ENCODE peak calls at places on chromosomes 3 and 15, in six cellular contexts. E is AG04450; D is fibroblast of mammary gland; Z is activated B cell treated with CpG ODN at 0.5 μM for 24 hours; P is heart right ventricle; H is CD8-positive, alpha-beta T cell. M is an unnamed sample.
A peak's percentile ranks its signal among the peaks of the same experiment; 100 is the strongest.

GRCh38 chr3:63654246-63654645 is 1.8 kb downstream of the SNTN start:
- DNase-seq in H (no peak), D (peak; percentile 23), E (no peak), Z (no peak), P (no peak), M (no peak)

GRCh38 chr15:100426893-100427292 is 85.1 kb upstream of the ADAMTS17 start:
- DNase-seq in D (no peak), E (no peak), H (no peak), P (no peak), Z (no peak), M (no peak)

GRCh38 chr3:41881233-41881821 is 80.6 kb downstream of the ULK4 start:
- DNase-seq in H (no peak), Z (no peak), D (peak; percentile 51), P (no peak), E (no peak), M (no peak)

GRCh38 chr3:186452517-186452916 is 90.5 kb upstream of the DGKG start:
- DNase-seq in D (peak; percentile 91), H (no peak), P (no peak), Z (no peak), E (peak; percentile 24), M (no peak)

GRCh38 chr3:52453496-52454234 is at the start of gene TNNC1:
- DNase-seq in D (no peak), H (no peak), Z (no peak), E (no peak), P (peak; percentile 72), M (no peak)

GRCh38 chr3:52358362-52358940 is 42.3 kb downstream of the DNAH1 start:
- DNase-seq in E (no peak), P (no peak), D (no peak), Z (no peak), H (no peak), M (no peak)

GRCh38 chr15:33099213-33099612 is 95.3 kb downstream of the FMN1 start:
- DNase-seq in E (no peak), H (no peak), D (no peak), P (no peak), Z (no peak), M (no peak)

GRCh38 chr3:121467085-121467484 is 78.7 kb downstream of the POLQ start:
- DNase-seq in H (no peak), E (no peak), P (no peak), Z (no peak), D (no peak), M (no peak)

GRCh38 chr3:183212096-183212495 is 41.0 kb upstream of the B3GNT5 start:
- DNase-seq in E (no peak), Z (no peak), H (no peak), P (no peak), D (no peak), M (no peak)

GRCh38 chr3:98185180-98185579 is 18.7 kb downstream of the OR5H15 start:
- DNase-seq in Z (no peak), H (no peak), P (no peak), D (no peak), E (no peak), M (no peak)

GRCh38 chr3:45139372-45139894 is 6.7 kb downstream of the CDCP1 start:
- DNase-seq in P (no peak), H (no peak), D (peak; percentile 77), Z (no peak), E (no peak), M (no peak)

GRCh38 chr15:90343391-90343790 is 8.7 kb upstream of the ZNF774 start:
- DNase-seq in P (no peak), E (no peak), D (peak; percentile 71), Z (no peak), H (no peak), M (no peak)

GRCh38 chr3:171824824-171825221 is 14.5 kb upstream of the PLD1 start:
- DNase-seq in E (no peak), P (no peak), Z (no peak), D (peak; percentile 90), H (no peak), M (no peak)

GRCh38 chr15:63065262-63066234 is 23.0 kb downstream of the TPM1 start:
- DNase-seq in P (no peak), D (no peak), H (no peak), Z (no peak), E (no peak), M (no peak)

GRCh38 chr15:49645937-49646336 is 25.1 kb downstream of the DTWD1 start:
- DNase-seq in E (no peak), D (peak; percentile 82), P (no peak), Z (no peak), H (no peak), M (no peak)

GRCh38 chr3:71582612-71583568 is 638 bp downstream of the FOXP1 start:
- DNase-seq in P (peak; percentile 82), D (no peak), H (peak; percentile 38), Z (peak; percentile 66), E (no peak), M (peak; percentile 46)

GRCh38 chr3:71580636-71581215 is 2.8 kb downstream of the FOXP1 start:
- DNase-seq in H (no peak), E (no peak), Z (no peak), D (no peak), P (no peak), M (no peak)

GRCh38 chr3:71579934-71580318 is 3.6 kb downstream of the FOXP1 start:
- DNase-seq in P (no peak), H (no peak), E (no peak), Z (no peak), D (no peak), M (no peak)

GRCh38 chr3:71581981-71582611 is 1.4 kb downstream of the FOXP1 start:
- DNase-seq in H (no peak), E (no peak), Z (peak; percentile 72), D (no peak), P (peak; percentile 64), M (peak; percentile 35)

GRCh38 chr3:71581451-71581980 is 2.0 kb downstream of the FOXP1 start:
- DNase-seq in P (peak; percentile 40), Z (peak; percentile 56), E (no peak), H (no peak), D (no peak), M (peak; percentile 35)
- TF ChIP-seq CTCF in P (peak; percentile 11), Z (no peak), E (no peak), H (no peak), D (no peak), M (no peak)

GRCh38 chr3:71684046-71684730 is 41.0 kb downstream of the EIF4E3 start:
- DNase-seq in P (no peak), E (no peak), Z (no peak), D (no peak), H (no peak), M (no peak)

GRCh38 chr3:71685686-71686085 is 39.5 kb downstream of the EIF4E3 start:
- DNase-seq in D (no peak), P (no peak), E (no peak), H (no peak), Z (no peak), M (no peak)

GRCh38 chr3:71688121-71688520 is 37.1 kb downstream of the EIF4E3 start:
- DNase-seq in D (no peak), P (no peak), E (no peak), Z (no peak), H (no peak), M (no peak)

GRCh38 chr3:71681224-71681668 is 44.0 kb downstream of the EIF4E3 start:
- DNase-seq in H (no peak), Z (no peak), P (peak; percentile 40), E (peak; percentile 47), D (peak; percentile 86), M (peak; percentile 32)

DNA sequence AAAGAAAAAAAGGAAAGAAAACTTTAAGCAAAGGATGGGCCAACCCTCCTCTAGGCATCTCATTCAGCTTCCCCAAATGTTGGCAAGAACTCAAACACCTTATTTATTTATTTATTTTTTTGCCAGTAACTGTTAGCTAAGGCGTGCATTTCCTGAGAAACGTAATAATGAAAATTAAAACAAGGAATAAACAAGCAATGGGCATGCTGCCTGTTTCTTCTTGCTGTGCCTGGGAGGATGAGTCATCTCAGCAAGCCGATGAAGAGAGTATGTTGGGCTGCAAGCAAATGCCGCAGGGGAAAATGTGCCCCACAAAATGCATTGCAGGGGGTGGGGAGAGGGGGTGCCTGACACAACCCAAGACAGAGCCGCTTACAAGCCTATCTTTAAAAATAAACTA is 40.5 kb downstream of the EIF4E3 start:
- DNase-seq in Z (no peak), P (no peak), H (no peak), E (peak; percentile 57), D (peak; percentile 88), M (no peak)
- TF ChIP-seq CTCF in Z (no peak), P (no peak), H (no peak), E (no peak), D (no peak), M (no peak)

GRCh38 chr15:64841258-64842098 is at the start of gene PLEKHO2:
- DNase-seq in E (peak; percentile 87), D (peak; percentile 91), H (peak; percentile 83), P (peak; percentile 97), Z (peak; percentile 78), M (peak; percentile 91)
- TF ChIP-seq CTCF in E (no peak), D (no peak), H (peak; percentile 40), P (peak; percentile 39), Z (no peak), M (peak; percentile 36)

DNA sequence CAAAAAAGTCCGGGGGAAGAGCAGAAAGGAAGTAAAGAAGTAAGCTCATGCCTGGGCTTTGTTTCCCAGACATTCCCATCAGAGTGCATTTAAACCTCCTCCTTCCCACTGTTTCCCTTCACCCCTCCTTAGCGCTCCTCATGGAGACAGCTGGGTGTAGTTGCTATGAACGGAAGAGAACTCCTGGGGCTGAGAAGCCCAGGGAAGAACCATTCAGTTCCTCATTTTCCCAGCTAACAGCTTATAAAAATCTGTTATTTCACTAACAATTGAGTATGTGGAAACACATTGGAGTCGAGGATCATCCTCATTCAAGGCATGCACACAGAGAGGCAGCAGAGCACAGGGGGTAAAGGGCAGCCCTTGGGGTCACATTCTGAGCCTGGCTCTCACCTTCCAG is 299.3 kb downstream of the SHQ1 start:
- DNase-seq in H (no peak), Z (no peak), P (no peak), D (no peak), E (no peak), M (no peak)
- TF ChIP-seq CTCF in H (no peak), Z (no peak), P (no peak), D (no peak), E (no peak), M (no peak)

GRCh38 chr15:71103102-71103676 is 12.1 kb upstream of the THSD4 start:
- DNase-seq in H (no peak), P (no peak), E (no peak), Z (no peak), D (peak; percentile 71), M (no peak)
- TF ChIP-seq CTCF in H (no peak), P (peak; percentile 51), E (peak; percentile 59), Z (no peak), D (peak; percentile 70), M (no peak)

DNA sequence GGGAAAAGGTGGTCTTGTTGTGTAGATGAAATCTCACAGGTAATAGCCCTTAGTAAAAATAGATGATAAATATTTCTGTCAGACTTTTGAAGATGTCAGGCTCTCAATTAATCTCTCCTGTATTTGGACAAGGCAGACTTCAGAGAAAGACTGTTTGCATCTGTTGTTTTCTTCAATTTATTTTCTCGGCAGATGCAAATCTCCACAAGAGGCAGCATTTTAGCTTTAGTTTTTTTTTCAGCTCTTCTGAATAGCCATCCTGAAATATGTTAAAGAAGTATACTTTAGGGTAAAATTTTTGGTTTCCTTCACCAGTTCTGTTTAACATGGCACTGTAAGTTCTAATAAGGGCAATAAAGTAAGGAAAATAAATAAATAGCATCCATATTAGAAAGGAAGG is 685.1 kb downstream of the SI start:
- DNase-seq in H (no peak), E (no peak), Z (no peak), D (no peak), P (no peak), M (no peak)
- TF ChIP-seq CTCF in H (no peak), E (no peak), Z (no peak), D (no peak), P (no peak), M (no peak)